ENCODE peak calls at places on chromosomes 2 and 18, in six cellular contexts. C is GM12878, A is HCT116, Y is HepG2, H is H1, F is K562. V is an unnamed sample.
A peak's percentile ranks its signal among the peaks of the same experiment; 100 is the strongest.

GRCh38 chr18:31819106-31819924 is 58.6 kb upstream of the SLC25A52 start:
- DNase-seq in C (no peak), A (peak; percentile 39), Y (peak; percentile 59), H (peak; percentile 15), F (peak; percentile 15), V (no peak)

GRCh38 chr2:126879348-126880261 is 19.1 kb upstream of the TEX51 start:
- DNase-seq in C (no peak), A (no peak), Y (no peak), H (no peak), F (no peak), V (no peak)

GRCh38 chr18:3907955-3908354 is 458.0 kb downstream of the TGIF1 start:
- DNase-seq in C (no peak), A (no peak), Y (no peak), H (no peak), F (no peak), V (no peak)

GRCh38 chr2:16161085-16161565 is 220.8 kb downstream of the MYCN start:
- DNase-seq in C (no peak), A (no peak), Y (no peak), H (no peak), F (no peak), V (no peak)

GRCh38 chr2:143840601-143841000 is 679.3 kb downstream of the ZEB2 start:
- DNase-seq in C (no peak), A (no peak), Y (no peak), H (no peak), F (no peak), V (no peak)

GRCh38 chr2:237980751-237981150 is 13.9 kb downstream of the UBE2F start:
- DNase-seq in C (no peak), A (no peak), Y (no peak), H (no peak), F (no peak), V (no peak)

GRCh38 chr2:130328710-130329109 is 14.0 kb upstream of the IMP4 start:
- DNase-seq in C (no peak), A (no peak), Y (no peak), H (no peak), F (no peak), V (no peak)

GRCh38 chr2:74502720-74503505 is 3.5 kb upstream of the LBX2 start:
- DNase-seq in C (no peak), A (peak; percentile 57), Y (peak; percentile 63), H (no peak), F (peak; percentile 77), V (no peak)

GRCh38 chr2:290090-290722 is 2.3 kb upstream of the ALKAL2 start:
- DNase-seq in C (no peak), A (no peak), Y (peak; percentile 76), H (no peak), F (peak; percentile 68), V (peak; percentile 75)

GRCh38 chr2:209577376-209578357 is 153.8 kb downstream of the MAP2 start:
- DNase-seq in C (no peak), A (peak; percentile 6), Y (peak; percentile 10), H (no peak), F (no peak), V (no peak)

GRCh38 chr18:3499498-3499897 is 49.5 kb downstream of the TGIF1 start:
- DNase-seq in C (no peak), A (no peak), Y (no peak), H (no peak), F (no peak), V (peak; percentile 25)

GRCh38 chr2:188485496-188485895 is 193.8 kb downstream of the GULP1 start:
- DNase-seq in C (no peak), A (no peak), Y (no peak), H (no peak), F (no peak), V (no peak)

GRCh38 chr2:98869272-98869641 is 66.8 kb downstream of the CRACDL start:
- DNase-seq in C (no peak), A (no peak), Y (peak; percentile 20), H (no peak), F (no peak), V (peak; percentile 8)

GRCh38 chr2:10504370-10504993 is 56.4 kb upstream of the ODC1 start:
- DNase-seq in C (no peak), A (no peak), Y (no peak), H (no peak), F (no peak), V (no peak)

GRCh38 chr18:47749195-47749973 is 181.1 kb downstream of the SMAD2 start:
- DNase-seq in C (no peak), A (peak; percentile 13), Y (peak; percentile 27), H (peak; percentile 41), F (peak; percentile 82), V (peak; percentile 42)

GRCh38 chr2:173898996-173899395 is 66.2 kb downstream of the SP3 start:
- DNase-seq in C (peak; percentile 28), A (no peak), Y (no peak), H (no peak), F (no peak), V (no peak)

GRCh38 chr18:2411381-2411977 is 159.8 kb downstream of the METTL4 start:
- DNase-seq in C (no peak), A (no peak), Y (no peak), H (no peak), F (no peak), V (no peak)

DNA sequence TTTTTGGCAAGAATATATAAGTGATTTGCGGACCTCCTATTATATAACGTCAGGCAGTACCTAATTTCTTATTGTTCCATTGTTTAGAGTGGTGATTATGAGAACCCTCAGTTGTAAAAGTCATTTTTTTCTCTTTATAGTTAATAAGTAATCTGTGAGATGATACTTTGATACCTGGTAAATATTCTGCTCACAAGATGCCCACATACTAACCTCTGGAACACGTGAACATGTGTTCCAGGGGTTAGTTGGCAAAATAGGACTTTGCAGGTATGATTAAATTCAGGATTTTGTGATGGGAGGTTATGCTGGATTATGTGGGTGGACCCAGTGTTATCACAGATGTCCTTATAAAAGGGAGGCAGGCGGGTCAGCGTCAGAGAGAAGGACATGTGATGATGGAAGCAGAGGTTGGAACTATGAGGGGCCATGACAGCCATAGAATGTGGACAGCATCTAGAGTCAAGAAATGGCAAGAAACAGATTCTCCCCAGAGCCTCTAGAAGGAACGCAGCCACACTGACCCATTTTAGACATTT is 16.8 kb downstream of the MAIP1 start:
- DNase-seq in C (no peak), A (no peak), Y (no peak), H (no peak), F (no peak), V (no peak)
- TF ChIP-seq ZNF274 in C (no peak), A (no peak), Y (no peak), H (no peak), F (no peak), V (no peak)

GRCh38 chr2:191366199-191366598 is 121.0 kb downstream of the MYO1B start:
- DNase-seq in C (no peak), A (no peak), Y (no peak), H (no peak), F (no peak), V (no peak)

GRCh38 chr2:191363267-191363666 is 118.1 kb downstream of the MYO1B start:
- DNase-seq in C (no peak), A (no peak), Y (no peak), H (no peak), F (no peak), V (no peak)

GRCh38 chr2:191365089-191365488 is 119.9 kb downstream of the MYO1B start:
- DNase-seq in C (no peak), A (no peak), Y (no peak), H (no peak), F (no peak), V (no peak)

GRCh38 chr2:191360918-191361317 is 115.7 kb downstream of the MYO1B start:
- DNase-seq in C (no peak), A (no peak), Y (no peak), H (no peak), F (no peak), V (no peak)

GRCh38 chr2:191362841-191363240 is 117.6 kb downstream of the MYO1B start:
- DNase-seq in C (no peak), A (no peak), Y (no peak), H (no peak), F (no peak), V (no peak)
- TF ChIP-seq ZNF274 in C (no peak), A (no peak), Y (no peak), H (no peak), F (no peak), V (no peak)

GRCh38 chr2:202317080-202317859 is 51.7 kb downstream of the NOP58 start:
- DNase-seq in C (no peak), A (peak; percentile 15), Y (no peak), H (no peak), F (no peak), V (no peak)
- TF ChIP-seq ZNF274 in C (no peak), A (no peak), Y (no peak), H (no peak), F (no peak), V (no peak)

DNA sequence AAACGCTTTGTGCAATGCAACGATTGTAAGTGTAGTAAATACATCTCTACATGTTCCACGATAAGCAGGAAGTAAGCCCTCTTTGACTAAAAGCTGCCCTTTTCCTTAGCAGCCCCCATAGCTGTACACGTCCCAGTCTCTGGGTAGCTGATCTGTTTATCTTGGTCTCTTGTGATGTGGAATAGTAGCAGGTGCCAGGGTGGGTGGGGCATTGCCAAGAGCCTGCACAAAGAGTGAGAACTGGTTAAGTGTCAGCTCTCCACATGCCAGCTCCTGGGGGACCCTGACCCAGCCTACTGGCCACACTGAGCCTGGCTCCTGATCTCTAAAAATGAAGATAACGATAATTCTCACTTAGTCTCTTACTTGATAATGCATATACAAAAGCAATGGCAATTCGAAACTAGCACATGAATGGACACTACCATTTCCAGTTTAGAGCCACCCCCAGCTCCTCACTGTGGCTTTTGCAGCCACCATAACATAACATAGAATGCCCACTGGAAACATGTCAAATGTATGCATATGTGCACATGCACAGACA is 92.3 kb downstream of the MYT1L start:
- DNase-seq in C (no peak), A (no peak), Y (no peak), H (no peak), F (no peak), V (no peak)
- TF ChIP-seq ZNF274 in C (no peak), A (no peak), Y (no peak), H (no peak), F (no peak), V (no peak)